ENCODE peak calls at places on chromosomes 5 and 9, in ten cellular contexts. R is HFFc6; Z is glomerular endothelial cell; N is iPS-NIHi11; U is effector CD8-positive, alpha-beta T cell; A is NCI-H2029; G is iris pigment epithelial cell; T is AG08395; X is ELR; M is NCI-H748 treated with DMSO at 0.1 percent for 48 hours. W is an unnamed sample.

GRCh38 chr5:10467281-10468198 is 25.9 kb downstream of the ROPN1L start:
- DNase-seq in R (peak), Z (no peak), N (peak), U (no peak), A (no peak), G (peak), T (no peak), X (peak), M (no peak), W (peak)

GRCh38 chr9:136140966-136141365 is 22.3 kb upstream of the TMEM250 start:
- DNase-seq in R (no peak), Z (no peak), N (no peak), U (no peak), A (no peak), G (no peak), T (no peak), X (no peak), M (no peak), W (no peak)

GRCh38 chr5:37837101-37838032 is 2.5 kb downstream of the GDNF start:
- DNase-seq in R (peak), Z (no peak), N (peak), U (no peak), A (no peak), G (peak), T (peak), X (peak), M (peak), W (peak)

GRCh38 chr9:112028242-112029221 is 131.9 kb downstream of the UGCG start:
- DNase-seq in R (no peak), Z (no peak), N (no peak), U (no peak), A (no peak), G (no peak), T (no peak), X (peak), M (no peak), W (no peak)

GRCh38 chr5:63959177-63959982 is 2.9 kb downstream of the HTR1A start:
- DNase-seq in R (no peak), Z (no peak), N (peak), U (no peak), A (peak), G (peak), T (no peak), X (no peak), M (peak), W (no peak)

GRCh38 chr5:110099562-110099961 is 409.8 kb downstream of the MAN2A1 start:
- DNase-seq in R (no peak), Z (no peak), N (no peak), U (no peak), A (no peak), G (no peak), T (no peak), X (no peak), M (no peak), W (no peak)

GRCh38 chr9:133791069-133791468 is 52.9 kb upstream of the SARDH start:
- DNase-seq in R (no peak), Z (no peak), N (no peak), U (no peak), A (no peak), G (no peak), T (no peak), X (no peak), M (no peak), W (no peak)

GRCh38 chr9:108850293-108850897 is 5.4 kb downstream of the ACTL7B start:
- DNase-seq in R (peak), Z (no peak), N (no peak), U (no peak), A (no peak), G (peak), T (peak), X (peak), M (no peak), W (peak)

GRCh38 chr9:1125741-1126140 is 75.6 kb downstream of the DMRT2 start:
- DNase-seq in R (no peak), Z (no peak), N (no peak), U (no peak), A (no peak), G (no peak), T (no peak), X (peak), M (no peak), W (no peak)

GRCh38 chr5:124901081-124901480 is 154.6 kb upstream of the ZNF608 start:
- DNase-seq in R (no peak), Z (no peak), N (no peak), U (no peak), A (no peak), G (no peak), T (no peak), X (no peak), M (no peak), W (no peak)